ENCODE peak calls at places on chromosome 12, in four cellular contexts. One of them, this sample, is unnamed.

GRCh38 chr12:43988838-43989560 is 153.1 kb downstream of the TMEM117 start:
- DNase-seq in HS-27A: no peak
- DNase-seq in cardiac septum: no peak
- DNase-seq in transverse colon: no peak
- DNase-seq in this sample: no peak

GRCh38 chr12:55446334-55446733 is 2.5 kb downstream of the OR6C2 start:
- DNase-seq in HS-27A: no peak
- DNase-seq in cardiac septum: no peak
- DNase-seq in transverse colon: no peak
- DNase-seq in this sample: no peak

GRCh38 chr12:10279937-10280336 is 27.7 kb upstream of the KLRD1 start:
- DNase-seq in HS-27A: no peak
- DNase-seq in cardiac septum: no peak
- DNase-seq in transverse colon: no peak
- DNase-seq in this sample: no peak

GRCh38 chr12:6960291-6961277 is 9.4 kb downstream of the PTPN6 start:
- DNase-seq in HS-27A: no peak
- DNase-seq in cardiac septum: no peak
- DNase-seq in transverse colon: peak
- DNase-seq in this sample: no peak

GRCh38 chr12:111035578-111036301 is 115.4 kb upstream of the MYL2 start:
- DNase-seq in HS-27A: no peak
- DNase-seq in cardiac septum: no peak
- DNase-seq in transverse colon: no peak
- DNase-seq in this sample: no peak

GRCh38 chr12:15001733-15002471 is 29.1 kb downstream of the PDE6H start:
- DNase-seq in HS-27A: no peak
- DNase-seq in cardiac septum: peak
- DNase-seq in transverse colon: peak
- DNase-seq in this sample: peak

GRCh38 chr12:2722806-2723205 is 72.0 kb upstream of the FKBP4 start:
- DNase-seq in HS-27A: no peak
- DNase-seq in cardiac septum: no peak
- DNase-seq in transverse colon: no peak
- DNase-seq in this sample: peak

GRCh38 chr12:12445165-12445881 is 88.4 kb downstream of the BORCS5 start:
- DNase-seq in HS-27A: no peak
- DNase-seq in cardiac septum: no peak
- DNase-seq in transverse colon: no peak
- DNase-seq in this sample: no peak

GRCh38 chr12:85829391-85829790 is 6.8 kb downstream of the RASSF9 start:
- DNase-seq in HS-27A: no peak
- DNase-seq in cardiac septum: no peak
- DNase-seq in transverse colon: no peak
- DNase-seq in this sample: no peak

GRCh38 chr12:116160196-116160595 is 117.3 kb downstream of the MED13L start:
- DNase-seq in HS-27A: no peak
- DNase-seq in cardiac septum: no peak
- DNase-seq in transverse colon: no peak
- DNase-seq in this sample: no peak

GRCh38 chr12:75863475-75863874 is 168.1 kb downstream of the PHLDA1 start:
- DNase-seq in HS-27A: no peak
- DNase-seq in cardiac septum: no peak
- DNase-seq in transverse colon: no peak
- DNase-seq in this sample: peak

GRCh38 chr12:96136129-96136528 is 58.0 kb upstream of the ELK3 start:
- DNase-seq in HS-27A: peak
- DNase-seq in cardiac septum: no peak
- DNase-seq in transverse colon: no peak
- DNase-seq in this sample: peak

GRCh38 chr12:26823391-26823790 is 9.6 kb downstream of the ITPR2 start:
- DNase-seq in HS-27A: no peak
- DNase-seq in cardiac septum: no peak
- DNase-seq in transverse colon: no peak
- DNase-seq in this sample: no peak

GRCh38 chr12:69024907-69025306 is 91.9 kb upstream of the CPM start:
- DNase-seq in HS-27A: no peak
- DNase-seq in cardiac septum: no peak
- DNase-seq in transverse colon: no peak
- DNase-seq in this sample: no peak

GRCh38 chr12:109144224-109144623 is 27.8 kb downstream of the ACACB start:
- DNase-seq in HS-27A: no peak
- DNase-seq in cardiac septum: no peak
- DNase-seq in transverse colon: no peak
- DNase-seq in this sample: no peak

GRCh38 chr12:96177013-96177412 is 17.2 kb upstream of the ELK3 start:
- DNase-seq in HS-27A: no peak
- DNase-seq in cardiac septum: no peak
- DNase-seq in transverse colon: no peak
- DNase-seq in this sample: peak

GRCh38 chr12:124184456-124184855 is 110.4 kb upstream of the RFLNA start:
- DNase-seq in HS-27A: no peak
- DNase-seq in cardiac septum: no peak
- DNase-seq in transverse colon: no peak
- DNase-seq in this sample: no peak

GRCh38 chr12:28082101-28082500 is 108.2 kb upstream of the CCDC91 start:
- DNase-seq in HS-27A: no peak
- DNase-seq in cardiac septum: no peak
- DNase-seq in transverse colon: no peak
- DNase-seq in this sample: no peak

GRCh38 chr12:89960011-89960507 is 251.4 kb upstream of the ATP2B1 start:
- DNase-seq in HS-27A: no peak
- DNase-seq in cardiac septum: no peak
- DNase-seq in transverse colon: no peak
- DNase-seq in this sample: no peak